ENCODE peak calls at places on chromosomes 3 and 15, in seven cellular contexts. X is H9, M is IMR-90, A is H1, K is neuronal stem cell, F is mesendoderm, J is trophoblast cell. V is an unnamed sample.

GRCh38 chr3:146817705-146818104 is 212.6 kb upstream of the PLSCR5 start:
- DNase-seq in X (no peak), M (peak; percentile 16), A (no peak), K (no peak), F (peak; percentile 50), J (no peak), V (peak; percentile 35)

GRCh38 chr15:90439946-90440345 is 51.9 kb downstream of the IQGAP1 start:
- DNase-seq in X (no peak), M (no peak), A (no peak), K (no peak), F (no peak), J (no peak), V (no peak)

GRCh38 chr15:39315200-39315599 is 265.7 kb upstream of the THBS1 start:
- DNase-seq in X (no peak), M (no peak), A (no peak), K (no peak), F (no peak), J (no peak), V (no peak)

GRCh38 chr3:130671545-130671944 is 75.1 kb downstream of the PIK3R4 start:
- DNase-seq in X (no peak), M (peak; percentile 16), A (no peak), K (no peak), F (peak; percentile 14), J (no peak), V (no peak)

GRCh38 chr15:40878785-40879184 is 4.8 kb upstream of the RHOV start:
- DNase-seq in X (no peak), M (peak; percentile 70), A (no peak), K (no peak), F (peak; percentile 73), J (peak; percentile 57), V (peak; percentile 55)

GRCh38 chr3:13493867-13494441 is 13.8 kb downstream of the HDAC11 start:
- DNase-seq in X (no peak), M (no peak), A (no peak), K (no peak), F (no peak), J (no peak), V (no peak)

GRCh38 chr3:124360140-124360539 is 368.2 kb upstream of the ROPN1 start:
- DNase-seq in X (no peak), M (peak; percentile 18), A (no peak), K (no peak), F (no peak), J (no peak), V (no peak)

GRCh38 chr3:113531826-113532697 is at the start of gene SIDT1:
- DNase-seq in X (peak; percentile 42), M (no peak), A (no peak), K (peak; percentile 21), F (peak; percentile 10), J (no peak), V (peak; percentile 34)

GRCh38 chr3:134294302-134294925 is 43.8 kb upstream of the RYK start:
- DNase-seq in X (no peak), M (no peak), A (no peak), K (no peak), F (no peak), J (no peak), V (no peak)

GRCh38 chr15:64232400-64232799 is 69.6 kb upstream of the PPIB start:
- DNase-seq in X (no peak), M (peak; percentile 83), A (no peak), K (no peak), F (no peak), J (no peak), V (peak; percentile 72)

GRCh38 chr15:54502416-54503075 is 524.3 kb downstream of the UNC13C start:
- DNase-seq in X (no peak), M (no peak), A (no peak), K (no peak), F (no peak), J (peak; percentile 3), V (no peak)

GRCh38 chr3:20997183-20997582 is 753.8 kb downstream of the ZNF385D start:
- DNase-seq in X (no peak), M (no peak), A (no peak), K (no peak), F (no peak), J (no peak), V (no peak)
- H2AK5ac ChIP-seq in X (no peak overlapping the region), M (no peak overlapping the region), A (no peak overlapping the region), K (no peak overlapping the region), F (no peak overlapping the region), J (no peak overlapping the region), V (no peak overlapping the region)

DNA sequence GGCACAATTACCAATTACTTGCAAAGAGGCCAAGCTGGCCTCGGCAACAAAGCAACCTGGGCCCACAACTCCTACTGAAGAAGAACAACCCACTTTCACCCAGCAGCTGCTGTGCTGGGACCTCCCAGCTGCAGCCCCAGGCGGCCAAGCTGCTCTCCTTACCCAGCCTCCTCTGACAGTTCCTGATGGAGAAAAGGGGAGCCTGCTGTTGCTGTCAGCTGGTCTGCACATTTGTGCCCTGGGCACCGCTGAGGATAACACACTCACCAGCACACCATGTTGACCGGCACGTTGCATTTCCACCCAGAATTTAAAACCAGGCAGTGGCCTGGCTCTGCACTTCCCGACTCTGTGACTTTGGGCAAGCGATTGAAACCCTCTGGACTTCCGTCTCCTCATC is 33.6 kb downstream of the SSUH2 start:
- DNase-seq in X (no peak), M (no peak), A (no peak), K (no peak), F (no peak), J (no peak), V (no peak)
- H2BK120ac ChIP-seq in X (no peak overlapping the region), M (no peak overlapping the region), A (peak overlapping the region; percentile 83), K (no peak overlapping the region), F (no peak overlapping the region), J (no peak overlapping the region), V (no peak overlapping the region)

GRCh38 chr3:179731544-179731943 is 78.7 kb downstream of the USP13 start:
- DNase-seq in X (no peak), M (no peak), A (no peak), K (no peak), F (no peak), J (no peak), V (no peak)
- H2AK5ac ChIP-seq in X (no peak overlapping the region), M (no peak overlapping the region), A (no peak overlapping the region), K (no peak overlapping the region), F (no peak overlapping the region), J (no peak overlapping the region), V (no peak overlapping the region)

DNA sequence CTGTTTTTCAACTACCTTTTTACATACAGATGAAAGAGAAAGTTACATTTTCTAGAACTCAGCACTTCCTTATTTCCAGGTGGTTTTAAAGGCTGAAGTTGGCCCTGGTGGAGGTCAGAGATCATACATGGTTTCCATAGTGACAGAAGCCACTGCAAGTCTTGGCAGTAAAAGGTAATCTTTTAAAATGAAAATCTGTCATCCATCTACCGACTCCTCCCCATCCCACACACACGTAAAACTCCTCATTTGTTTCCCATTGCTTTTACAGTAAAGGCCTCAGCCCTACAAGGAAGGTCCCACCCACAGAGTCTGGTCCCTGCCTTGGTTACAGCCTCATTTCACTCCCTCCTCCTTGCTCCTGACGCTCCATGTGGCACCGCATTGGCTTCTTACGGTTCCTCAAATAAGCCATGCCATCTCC is 2.8 kb downstream of the CYP19A1 start:
- DNase-seq in X (no peak), M (no peak), A (no peak), K (no peak), F (no peak), J (no peak), V (no peak)
- H2BK120ac ChIP-seq in X (no peak overlapping the region), M (no peak overlapping the region), A (no peak overlapping the region), K (no peak overlapping the region), F (no peak overlapping the region), J (no peak overlapping the region), V (no peak overlapping the region)

V was measured in mesenchymal stem cell.